ENCODE peak calls at places on chromosomes 5 and 9, in four cellular contexts. One of them, this sample, is unnamed.

GRCh38 chr5:35117960-35118359 is 70.2 kb upstream of the AGXT2 start:
- DNase-seq in fibroblast of pulmonary artery: peak; percentile 82
- DNase-seq in ovary: no peak
- DNase-seq in uterus: no peak
- DNase-seq in this sample: no peak

GRCh38 chr9:94920439-94920951 is 194.0 kb downstream of the AOPEP start:
- DNase-seq in fibroblast of pulmonary artery: peak; percentile 80
- DNase-seq in ovary: peak; percentile 69
- DNase-seq in uterus: peak; percentile 86
- DNase-seq in this sample: peak; percentile 44

GRCh38 chr5:170420809-170421412 is 31.7 kb upstream of the KCNMB1 start:
- DNase-seq in fibroblast of pulmonary artery: peak; percentile 82
- DNase-seq in ovary: peak; percentile 40
- DNase-seq in uterus: peak; percentile 73
- DNase-seq in this sample: peak; percentile 66

GRCh38 chr5:16410338-16410737 is 55.3 kb downstream of the ZNF622 start:
- DNase-seq in fibroblast of pulmonary artery: no peak
- DNase-seq in ovary: no peak
- DNase-seq in uterus: no peak
- DNase-seq in this sample: no peak

GRCh38 chr5:136729901-136730355 is 364.6 kb upstream of the TRPC7 start:
- DNase-seq in fibroblast of pulmonary artery: peak; percentile 44
- DNase-seq in ovary: no peak
- DNase-seq in uterus: no peak
- DNase-seq in this sample: no peak

GRCh38 chr9:4334439-4334838 is 34.6 kb upstream of the GLIS3 start:
- DNase-seq in fibroblast of pulmonary artery: peak; percentile 54
- DNase-seq in ovary: no peak
- DNase-seq in uterus: peak; percentile 51
- DNase-seq in this sample: no peak

GRCh38 chr5:59124983-59125960 is 542.4 kb downstream of the RAB3C start:
- DNase-seq in fibroblast of pulmonary artery: peak; percentile 23
- DNase-seq in ovary: peak; percentile 23
- DNase-seq in uterus: no peak
- DNase-seq in this sample: no peak

GRCh38 chr9:133786371-133786753 is 48.2 kb upstream of the SARDH start:
- DNase-seq in fibroblast of pulmonary artery: no peak
- DNase-seq in ovary: no peak
- DNase-seq in uterus: no peak
- DNase-seq in this sample: no peak

GRCh38 chr5:52702877-52703276 is 84.8 kb upstream of the ITGA1 start:
- DNase-seq in fibroblast of pulmonary artery: peak; percentile 51
- DNase-seq in ovary: no peak
- DNase-seq in uterus: no peak
- DNase-seq in this sample: no peak

GRCh38 chr5:102722930-102723329 is 32.2 kb upstream of the PAM start:
- DNase-seq in fibroblast of pulmonary artery: peak; percentile 33
- DNase-seq in ovary: no peak
- DNase-seq in uterus: no peak
- DNase-seq in this sample: no peak

GRCh38 chr5:87169300-87169991 is 98.2 kb upstream of the RASA1 start:
- DNase-seq in fibroblast of pulmonary artery: no peak
- DNase-seq in ovary: no peak
- DNase-seq in uterus: no peak
- DNase-seq in this sample: no peak

GRCh38 chr9:92422611-92423010 is 1.7 kb downstream of the OMD start:
- DNase-seq in fibroblast of pulmonary artery: no peak
- DNase-seq in ovary: no peak
- DNase-seq in uterus: no peak
- DNase-seq in this sample: no peak

GRCh38 chr9:84323777-84324317 is 16.7 kb downstream of the SLC28A3 start:
- DNase-seq in fibroblast of pulmonary artery: no peak
- DNase-seq in ovary: no peak
- DNase-seq in uterus: no peak
- DNase-seq in this sample: no peak

GRCh38 chr5:32572778-32573480 is 12.4 kb upstream of the SUB1 start:
- DNase-seq in fibroblast of pulmonary artery: no peak
- DNase-seq in ovary: no peak
- DNase-seq in uterus: no peak
- DNase-seq in this sample: no peak

GRCh38 chr9:100206899-100207298 is 107.9 kb downstream of the INVS start:
- DNase-seq in fibroblast of pulmonary artery: peak; percentile 39
- DNase-seq in ovary: no peak
- DNase-seq in uterus: no peak
- DNase-seq in this sample: no peak

GRCh38 chr5:883475-884181 is 9.0 kb downstream of the BRD9 start:
- DNase-seq in fibroblast of pulmonary artery: no peak
- DNase-seq in ovary: no peak
- DNase-seq in uterus: no peak
- DNase-seq in this sample: no peak

DNA sequence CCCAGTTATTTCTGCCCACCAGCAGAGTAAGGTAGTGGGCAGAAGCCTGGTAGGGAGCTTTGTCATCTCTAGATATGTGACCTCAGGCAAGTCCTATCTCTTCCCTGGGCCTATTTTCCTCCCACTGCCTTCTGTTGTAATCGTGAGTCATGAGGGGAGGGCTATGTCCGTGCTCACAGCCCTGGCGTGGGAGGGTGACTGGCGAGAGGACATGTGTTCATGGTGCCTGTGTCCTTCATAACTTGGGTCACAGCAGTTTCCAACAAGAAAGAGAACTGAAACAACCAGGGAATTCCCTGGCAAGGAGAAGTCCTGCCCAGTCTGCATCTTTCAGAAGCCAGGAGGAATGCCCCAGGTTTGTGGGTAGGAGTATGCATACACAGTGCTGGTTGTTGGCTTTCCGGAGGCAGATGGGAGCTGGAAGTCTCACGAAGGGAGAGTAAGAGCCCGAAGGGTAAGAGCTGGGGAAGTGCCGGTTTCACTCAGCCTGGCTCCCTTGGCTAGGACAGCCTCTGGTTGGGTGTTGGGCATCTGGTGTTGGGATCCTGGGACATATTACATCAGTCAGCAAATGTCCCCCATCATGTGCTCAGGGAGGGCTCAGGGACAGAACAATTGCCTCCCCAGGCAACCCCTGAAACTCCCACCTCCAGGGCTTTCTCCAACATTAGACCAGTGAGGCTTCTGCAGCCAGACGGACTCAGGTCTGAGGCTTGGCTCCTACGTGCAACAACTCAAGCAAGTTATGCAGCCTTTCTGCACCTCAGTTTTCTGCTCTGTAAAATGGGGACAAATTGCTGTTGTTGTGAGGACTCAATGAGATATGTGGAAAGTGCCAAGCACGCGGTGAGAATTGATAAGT is 4.3 kb upstream of the TIFAB start:
- DNase-seq in fibroblast of pulmonary artery: peak; percentile 87
- DNase-seq in ovary: no peak
- DNase-seq in uterus: no peak
- DNase-seq in this sample: no peak
- TF ChIP-seq CTCF in fibroblast of pulmonary artery: no peak
- TF ChIP-seq CTCF in ovary: no peak
- TF ChIP-seq CTCF in uterus: no peak
- TF ChIP-seq CTCF in this sample: no peak

GRCh38 chr9:77161966-77162365 is 15.4 kb upstream of the VPS13A start:
- DNase-seq in fibroblast of pulmonary artery: peak; percentile 35
- DNase-seq in ovary: no peak
- DNase-seq in uterus: no peak
- DNase-seq in this sample: no peak
- TF ChIP-seq CTCF in fibroblast of pulmonary artery: no peak
- TF ChIP-seq CTCF in ovary: no peak
- TF ChIP-seq CTCF in uterus: no peak
- TF ChIP-seq CTCF in this sample: no peak

GRCh38 chr5:163505475-163506457 is at the start of gene MAT2B:
- DNase-seq in fibroblast of pulmonary artery: peak; percentile 95
- DNase-seq in ovary: peak; percentile 95
- DNase-seq in uterus: peak; percentile 93
- DNase-seq in this sample: peak; percentile 85
- TF ChIP-seq CTCF in fibroblast of pulmonary artery: peak; percentile 41
- TF ChIP-seq CTCF in ovary: no peak
- TF ChIP-seq CTCF in uterus: peak; percentile 71
- TF ChIP-seq CTCF in this sample: no peak

GRCh38 chr9:76894198-76894597 is 11.7 kb downstream of the PRUNE2 start:
- DNase-seq in fibroblast of pulmonary artery: no peak
- DNase-seq in ovary: no peak
- DNase-seq in uterus: no peak
- DNase-seq in this sample: no peak

GRCh38 chr9:76896035-76896434 is 9.9 kb downstream of the PRUNE2 start:
- DNase-seq in fibroblast of pulmonary artery: no peak
- DNase-seq in ovary: no peak
- DNase-seq in uterus: no peak
- DNase-seq in this sample: no peak

GRCh38 chr9:76893395-76893932 is 12.4 kb downstream of the PRUNE2 start:
- DNase-seq in fibroblast of pulmonary artery: no peak
- DNase-seq in ovary: no peak
- DNase-seq in uterus: no peak
- DNase-seq in this sample: no peak

GRCh38 chr9:76897804-76898525 is 7.9 kb downstream of the PRUNE2 start:
- DNase-seq in fibroblast of pulmonary artery: no peak
- DNase-seq in ovary: no peak
- DNase-seq in uterus: no peak
- DNase-seq in this sample: no peak

DNA sequence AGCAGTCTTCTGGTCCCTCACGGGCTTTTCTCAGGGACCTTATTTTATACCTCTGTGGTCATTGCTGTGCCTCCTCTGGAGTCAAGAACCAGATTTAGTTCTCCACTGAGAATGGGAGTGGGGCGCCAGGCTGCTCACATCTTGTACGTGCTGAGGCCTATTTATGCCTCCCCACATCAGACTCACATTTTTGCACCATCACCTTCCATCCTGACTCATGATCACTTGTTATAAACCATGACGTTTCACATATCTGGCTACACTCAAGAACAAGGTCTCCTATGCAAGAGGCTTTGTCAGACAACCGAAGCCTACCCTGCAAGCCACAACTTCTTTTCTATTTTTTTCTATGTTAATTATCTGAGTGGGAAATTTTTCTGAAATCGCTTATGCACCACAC is 10.7 kb downstream of the PRUNE2 start:
- DNase-seq in fibroblast of pulmonary artery: no peak
- DNase-seq in ovary: no peak
- DNase-seq in uterus: peak; percentile 30
- DNase-seq in this sample: no peak
- TF ChIP-seq CTCF in fibroblast of pulmonary artery: no peak
- TF ChIP-seq CTCF in ovary: no peak
- TF ChIP-seq CTCF in uterus: no peak
- TF ChIP-seq CTCF in this sample: no peak

GRCh38 chr9:25716220-25716872 is 38.1 kb upstream of the TUSC1 start:
- DNase-seq in fibroblast of pulmonary artery: peak; percentile 84
- DNase-seq in ovary: no peak
- DNase-seq in uterus: no peak
- DNase-seq in this sample: peak; percentile 59
- TF ChIP-seq CTCF in fibroblast of pulmonary artery: peak; percentile 90
- TF ChIP-seq CTCF in ovary: no peak
- TF ChIP-seq CTCF in uterus: no peak
- TF ChIP-seq CTCF in this sample: peak; percentile 16